ENCODE peak calls at places on chromosomes 3 and 15, in eight cellular contexts. U, I, S, P, G, Y, W and V are unnamed samples.

GRCh38 chr15:50256188-50257041 is 9.1 kb downstream of the HDC start:
- DNase-seq in S (no peak), U (no peak), W (no peak), G (no peak), Y (no peak), I (no peak), P (no peak), V (no peak)

GRCh38 chr3:50519471-50520089 is 16.1 kb upstream of the CACNA2D2 start:
- DNase-seq in Y (peak), W (peak), P (peak), S (no peak), I (no peak), G (peak), U (peak), V (peak)

GRCh38 chr3:143608966-143609365 is 239.3 kb downstream of the SLC9A9 start:
- DNase-seq in W (no peak), P (no peak), U (no peak), G (no peak), Y (no peak), I (no peak), S (no peak), V (no peak)

GRCh38 chr3:129525341-129525968 is 3.0 kb upstream of the RHO start:
- DNase-seq in G (no peak), I (no peak), Y (no peak), W (no peak), P (no peak), S (no peak), U (no peak), V (no peak)

GRCh38 chr3:30664449-30664848 is 58.0 kb downstream of the TGFBR2 start:
- DNase-seq in W (no peak), Y (no peak), G (no peak), P (no peak), S (no peak), U (no peak), I (no peak), V (no peak)

GRCh38 chr15:98561169-98561941 is 87.0 kb upstream of the IGF1R start:
- DNase-seq in U (no peak), G (no peak), S (no peak), P (no peak), Y (no peak), I (no peak), W (no peak), V (no peak)

GRCh38 chr15:92580933-92581445 is 74.6 kb downstream of the FAM174B start:
- DNase-seq in P (no peak), I (no peak), U (no peak), Y (no peak), G (no peak), S (no peak), W (no peak), V (no peak)

GRCh38 chr3:130897316-130897715 is 3.4 kb downstream of the ATP2C1 start:
- DNase-seq in W (no peak), U (no peak), I (no peak), S (no peak), Y (no peak), P (no peak), G (no peak), V (no peak)

GRCh38 chr15:58743161-58743502 is 6.4 kb downstream of the ADAM10 start:
- DNase-seq in S (no peak), U (no peak), P (no peak), Y (no peak), I (no peak), W (no peak), G (no peak), V (no peak)

GRCh38 chr3:14765576-14766427 is 53.0 kb upstream of the FGD5 start:
- DNase-seq in G (no peak), Y (no peak), W (no peak), I (no peak), S (no peak), P (no peak), U (no peak), V (no peak)

GRCh38 chr3:31625358-31625757 is 92.6 kb downstream of the STT3B start:
- DNase-seq in Y (no peak), U (no peak), S (no peak), P (no peak), W (no peak), G (no peak), I (no peak), V (no peak)

GRCh38 chr15:69385831-69386230 is 28.3 kb upstream of the KIF23 start:
- DNase-seq in W (no peak), G (no peak), U (no peak), P (no peak), I (no peak), Y (no peak), S (no peak), V (no peak)

GRCh38 chr15:88385078-88385700 is 82.0 kb downstream of the MRPL46 start:
- DNase-seq in P (no peak), I (no peak), W (no peak), U (no peak), G (no peak), S (no peak), Y (no peak), V (no peak)

GRCh38 chr3:148223266-148223665 is 474.4 kb upstream of the AGTR1 start:
- DNase-seq in P (no peak), G (no peak), S (no peak), I (no peak), Y (no peak), W (no peak), U (no peak), V (no peak)

GRCh38 chr3:32392530-32393302 is 1.1 kb downstream of the CMTM7 start:
- DNase-seq in U (no peak), P (no peak), W (no peak), G (no peak), I (no peak), Y (no peak), S (no peak), V (no peak)

GRCh38 chr3:162041622-162042021 is 545.0 kb downstream of the OTOL1 start:
- DNase-seq in G (no peak), W (no peak), P (peak), S (no peak), U (no peak), I (no peak), Y (no peak), V (no peak)

GRCh38 chr3:46642971-46643370 is 30.6 kb downstream of the FAM240A start:
- DNase-seq in W (no peak), G (no peak), P (no peak), Y (no peak), U (no peak), I (no peak), S (no peak), V (no peak)

GRCh38 chr3:52436500-52437106 is 8.3 kb downstream of the SEMA3G start:
- DNase-seq in I (no peak), Y (peak), P (no peak), W (no peak), S (no peak), G (no peak), U (no peak), V (no peak)

GRCh38 chr15:48086582-48086981 is 34.2 kb upstream of the SLC24A5 start:
- DNase-seq in G (no peak), I (no peak), Y (no peak), W (no peak), S (peak), P (no peak), U (no peak), V (no peak)

GRCh38 chr3:100047455-100048141 is 66.7 kb downstream of the FILIP1L start:
- DNase-seq in W (no peak), P (no peak), S (no peak), I (peak), U (no peak), G (no peak), Y (no peak), V (no peak)

GRCh38 chr15:80856400-80856799 is 77.2 kb downstream of the CEMIP start:
- DNase-seq in G (no peak), P (peak), U (no peak), Y (no peak), S (no peak), W (no peak), I (no peak), V (peak)

GRCh38 chr3:58989173-58989572 is 60.7 kb downstream of the CFAP20DC start:
- DNase-seq in W (no peak), I (no peak), P (no peak), S (no peak), G (no peak), Y (no peak), U (no peak), V (no peak)

GRCh38 chr3:21059409-21059808 is 691.6 kb downstream of the ZNF385D start:
- DNase-seq in G (no peak), U (no peak), Y (no peak), S (no peak), P (no peak), W (no peak), I (no peak), V (no peak)

GRCh38 chr3:81476652-81477051 is 284.8 kb downstream of the GBE1 start:
- DNase-seq in I (peak), P (no peak), S (no peak), Y (peak), G (no peak), U (no peak), W (no peak), V (no peak)

GRCh38 chr15:28267727-28268126 is 54.3 kb downstream of the HERC2 start:
- DNase-seq in Y (no peak), U (no peak), S (no peak), W (no peak), G (no peak), P (no peak), I (no peak), V (no peak)

GRCh38 chr3:177144922-177145321 is 52.4 kb downstream of the TBL1XR1 start:
- DNase-seq in Y (no peak), G (no peak), S (no peak), I (no peak), P (no peak), U (no peak), W (no peak), V (no peak)

GRCh38 chr3:69250014-69250413 is 127.6 kb upstream of the LMOD3 start:
- DNase-seq in I (no peak), Y (peak), P (peak), G (no peak), W (peak), S (no peak), U (no peak), V (no peak)

GRCh38 chr15:56342653-56343052 is 22.6 kb upstream of the TEX9 start:
- DNase-seq in G (no peak), I (no peak), U (no peak), W (no peak), S (no peak), P (no peak), Y (no peak), V (peak)

GRCh38 chr15:83747050-83747717 is 93.3 kb downstream of the ADAMTSL3 start:
- DNase-seq in U (no peak), W (peak), S (no peak), I (peak), G (no peak), Y (no peak), P (peak), V (no peak)

GRCh38 chr15:56207711-56208110 is 36.0 kb downstream of the RFX7 start:
- DNase-seq in U (no peak), P (no peak), G (no peak), W (no peak), S (no peak), Y (no peak), I (no peak), V (no peak)